ENCODE peak calls at places on chromosomes 7 and 10, in nine cellular contexts. One of them, this sample, is unnamed.
A peak's percentile ranks its signal among the peaks of the same experiment; 100 is the strongest.

GRCh38 chr10:109664554-109664953 is 258.8 kb downstream of the XPNPEP1 start:
- DNase-seq in body of pancreas: no peak
- DNase-seq in IMR-90: no peak
- DNase-seq in HCT116: no peak
- DNase-seq in RWPE2: no peak
- DNase-seq in heart left ventricle: no peak
- DNase-seq in endodermal cell: no peak
- DNase-seq in left ventricle myocardium inferior: no peak
- DNase-seq in SK-N-SH: no peak
- DNase-seq in this sample: no peak

GRCh38 chr10:5611899-5612680 is 54.3 kb downstream of the ASB13 start:
- DNase-seq in HCT116: no peak
- DNase-seq in endodermal cell: no peak
- DNase-seq in IMR-90: no peak
- DNase-seq in heart left ventricle: no peak
- DNase-seq in body of pancreas: no peak
- DNase-seq in SK-N-SH: no peak
- DNase-seq in left ventricle myocardium inferior: no peak
- DNase-seq in RWPE2: no peak
- DNase-seq in this sample: no peak

GRCh38 chr10:34523017-34523767 is 291.9 kb downstream of the PARD3 start:
- DNase-seq in SK-N-SH: no peak
- DNase-seq in IMR-90: peak; percentile 52
- DNase-seq in left ventricle myocardium inferior: no peak
- DNase-seq in HCT116: no peak
- DNase-seq in heart left ventricle: no peak
- DNase-seq in body of pancreas: no peak
- DNase-seq in endodermal cell: no peak
- DNase-seq in RWPE2: no peak
- DNase-seq in this sample: no peak

GRCh38 chr10:22473459-22473858 is 128.2 kb downstream of the SPAG6 start:
- DNase-seq in left ventricle myocardium inferior: no peak
- DNase-seq in SK-N-SH: no peak
- DNase-seq in HCT116: no peak
- DNase-seq in body of pancreas: no peak
- DNase-seq in heart left ventricle: no peak
- DNase-seq in endodermal cell: no peak
- DNase-seq in IMR-90: no peak
- DNase-seq in RWPE2: no peak
- DNase-seq in this sample: no peak

GRCh38 chr10:11795101-11795920 is 27.8 kb upstream of the PROSER2 start:
- DNase-seq in left ventricle myocardium inferior: no peak
- DNase-seq in RWPE2: no peak
- DNase-seq in body of pancreas: no peak
- DNase-seq in HCT116: no peak
- DNase-seq in endodermal cell: no peak
- DNase-seq in SK-N-SH: no peak
- DNase-seq in heart left ventricle: no peak
- DNase-seq in IMR-90: no peak
- DNase-seq in this sample: no peak

GRCh38 chr10:93073539-93074136 is at the start of gene CYP26A1:
- DNase-seq in SK-N-SH: peak; percentile 64
- DNase-seq in RWPE2: no peak
- DNase-seq in IMR-90: no peak
- DNase-seq in endodermal cell: peak; percentile 93
- DNase-seq in left ventricle myocardium inferior: no peak
- DNase-seq in HCT116: no peak
- DNase-seq in body of pancreas: no peak
- DNase-seq in heart left ventricle: no peak
- DNase-seq in this sample: no peak

GRCh38 chr7:119630570-119630969 is 642.4 kb upstream of the KCND2 start:
- DNase-seq in HCT116: no peak
- DNase-seq in heart left ventricle: no peak
- DNase-seq in IMR-90: no peak
- DNase-seq in body of pancreas: no peak
- DNase-seq in endodermal cell: no peak
- DNase-seq in SK-N-SH: no peak
- DNase-seq in RWPE2: no peak
- DNase-seq in left ventricle myocardium inferior: no peak
- DNase-seq in this sample: no peak

GRCh38 chr10:69994262-69994661 is 58.4 kb upstream of the MACROH2A2 start:
- DNase-seq in RWPE2: no peak
- DNase-seq in IMR-90: peak; percentile 59
- DNase-seq in heart left ventricle: peak; percentile 30
- DNase-seq in SK-N-SH: peak; percentile 75
- DNase-seq in body of pancreas: peak; percentile 17
- DNase-seq in left ventricle myocardium inferior: peak; percentile 14
- DNase-seq in HCT116: peak; percentile 77
- DNase-seq in endodermal cell: peak; percentile 73
- DNase-seq in this sample: no peak

GRCh38 chr7:139340808-139341057 is 404 bp upstream of the FMC1 start:
- DNase-seq in left ventricle myocardium inferior: no peak
- DNase-seq in SK-N-SH: no peak
- DNase-seq in IMR-90: no peak
- DNase-seq in RWPE2: peak; percentile 85
- DNase-seq in body of pancreas: no peak
- DNase-seq in heart left ventricle: no peak
- DNase-seq in HCT116: no peak
- DNase-seq in endodermal cell: no peak
- DNase-seq in this sample: no peak

GRCh38 chr7:1091019-1091643 is 3.2 kb downstream of the GPER1 start:
- DNase-seq in body of pancreas: no peak
- DNase-seq in RWPE2: no peak
- DNase-seq in SK-N-SH: no peak
- DNase-seq in IMR-90: peak; percentile 55
- DNase-seq in endodermal cell: no peak
- DNase-seq in left ventricle myocardium inferior: no peak
- DNase-seq in heart left ventricle: no peak
- DNase-seq in HCT116: no peak
- DNase-seq in this sample: no peak

GRCh38 chr10:129704225-129704624 is 237.2 kb downstream of the MGMT start:
- DNase-seq in IMR-90: no peak
- DNase-seq in heart left ventricle: no peak
- DNase-seq in endodermal cell: peak; percentile 45
- DNase-seq in body of pancreas: no peak
- DNase-seq in HCT116: no peak
- DNase-seq in SK-N-SH: no peak
- DNase-seq in left ventricle myocardium inferior: no peak
- DNase-seq in RWPE2: no peak
- DNase-seq in this sample: no peak

GRCh38 chr7:68511281-68511680 is 1087.0 kb upstream of the AUTS2 start:
- DNase-seq in heart left ventricle: no peak
- DNase-seq in body of pancreas: no peak
- DNase-seq in HCT116: no peak
- DNase-seq in SK-N-SH: peak; percentile 59
- DNase-seq in RWPE2: no peak
- DNase-seq in endodermal cell: peak; percentile 63
- DNase-seq in IMR-90: no peak
- DNase-seq in left ventricle myocardium inferior: no peak
- DNase-seq in this sample: no peak

GRCh38 chr7:156095908-156096539 is 283.8 kb upstream of the SHH start:
- DNase-seq in left ventricle myocardium inferior: no peak
- DNase-seq in SK-N-SH: no peak
- DNase-seq in body of pancreas: no peak
- DNase-seq in IMR-90: no peak
- DNase-seq in heart left ventricle: no peak
- DNase-seq in HCT116: no peak
- DNase-seq in RWPE2: no peak
- DNase-seq in endodermal cell: peak; percentile 15
- DNase-seq in this sample: no peak

GRCh38 chr7:96311967-96312366 is 9.9 kb downstream of the SLC25A13 start:
- DNase-seq in IMR-90: peak; percentile 35
- DNase-seq in SK-N-SH: no peak
- DNase-seq in HCT116: no peak
- DNase-seq in heart left ventricle: peak; percentile 29
- DNase-seq in endodermal cell: no peak
- DNase-seq in RWPE2: no peak
- DNase-seq in left ventricle myocardium inferior: peak; percentile 37
- DNase-seq in body of pancreas: peak; percentile 50
- DNase-seq in this sample: no peak

DNA sequence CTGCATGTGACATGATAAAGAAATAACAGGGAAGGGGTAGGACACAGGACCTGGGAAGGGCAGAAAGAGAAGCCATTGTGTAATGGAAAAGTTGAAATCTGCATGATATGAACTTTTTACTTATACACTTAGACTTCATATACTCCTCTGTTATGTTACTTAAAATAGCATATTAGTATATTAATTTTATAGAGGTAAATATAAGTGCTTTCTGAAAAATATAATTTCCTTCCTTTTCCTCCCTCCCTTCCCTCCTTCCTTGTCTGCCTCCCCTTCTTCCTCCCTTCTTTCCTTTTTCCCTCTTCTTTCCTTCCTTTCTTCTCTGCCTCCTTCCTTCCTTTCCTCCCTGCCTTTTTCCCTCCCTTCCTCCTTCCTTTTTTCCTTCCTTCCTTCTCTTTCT is 363.7 kb downstream of the CALN1 start:
- DNase-seq in endodermal cell: no peak
- DNase-seq in left ventricle myocardium inferior: no peak
- DNase-seq in SK-N-SH: no peak
- DNase-seq in IMR-90: no peak
- DNase-seq in body of pancreas: no peak
- DNase-seq in RWPE2: no peak
- DNase-seq in heart left ventricle: no peak
- DNase-seq in HCT116: no peak
- DNase-seq in this sample: no peak
- H3K9me3 ChIP-seq in endodermal cell: no peaks in the 10 kb centered on the region
- H3K9me3 ChIP-seq in left ventricle myocardium inferior: peaks cover 9% of the 10 kb centered on the region
- H3K9me3 ChIP-seq in SK-N-SH: peaks cover 6% of the 10 kb centered on the region
- H3K9me3 ChIP-seq in IMR-90: peaks cover 8% of the 10 kb centered on the region
- H3K9me3 ChIP-seq in body of pancreas: no peaks in the 10 kb centered on the region
- H3K9me3 ChIP-seq in RWPE2: no peaks in the 10 kb centered on the region
- H3K9me3 ChIP-seq in heart left ventricle: no peaks in the 10 kb centered on the region
- H3K9me3 ChIP-seq in HCT116: no peaks in the 10 kb centered on the region
- H3K9me3 ChIP-seq in this sample: no peaks in the 10 kb centered on the region

GRCh38 chr7:13047061-13047460 is 359.6 kb downstream of the ARL4A start:
- DNase-seq in endodermal cell: no peak
- DNase-seq in IMR-90: no peak
- DNase-seq in heart left ventricle: no peak
- DNase-seq in SK-N-SH: no peak
- DNase-seq in body of pancreas: no peak
- DNase-seq in RWPE2: no peak
- DNase-seq in HCT116: no peak
- DNase-seq in left ventricle myocardium inferior: no peak
- DNase-seq in this sample: no peak
- H3K27ac ChIP-seq in endodermal cell: no peak overlapping the region
- H3K27ac ChIP-seq in IMR-90: peak overlapping the region; percentile 83
- H3K27ac ChIP-seq in heart left ventricle: no peak overlapping the region
- H3K27ac ChIP-seq in SK-N-SH: no peak overlapping the region
- H3K27ac ChIP-seq in body of pancreas: no peak overlapping the region
- H3K27ac ChIP-seq in RWPE2: no peak overlapping the region
- H3K27ac ChIP-seq in HCT116: no peak overlapping the region
- H3K27ac ChIP-seq in left ventricle myocardium inferior: no peak overlapping the region
- H3K27ac ChIP-seq in this sample: no peak overlapping the region

DNA sequence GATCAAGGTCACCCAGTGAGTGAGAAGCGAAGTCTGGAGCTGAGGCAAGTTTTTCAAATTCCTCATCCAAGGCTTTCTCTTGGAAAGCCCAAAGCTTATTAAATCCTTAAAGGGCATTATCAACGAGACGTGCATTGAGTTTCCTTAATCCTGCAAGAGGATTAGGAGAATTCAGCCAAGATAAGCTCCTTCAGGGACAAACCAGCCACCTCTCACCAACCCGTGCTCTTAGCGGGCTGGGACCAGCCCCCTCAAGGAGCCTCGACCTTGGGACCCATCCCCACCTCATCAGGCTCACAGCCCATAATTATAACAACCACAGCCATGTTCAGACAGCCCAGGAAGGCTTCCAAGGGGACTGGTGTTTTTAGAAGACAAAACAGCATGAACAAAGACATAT is 12.0 kb upstream of the SLC29A4 start:
- DNase-seq in body of pancreas: no peak
- DNase-seq in endodermal cell: no peak
- DNase-seq in left ventricle myocardium inferior: no peak
- DNase-seq in heart left ventricle: no peak
- DNase-seq in HCT116: no peak
- DNase-seq in SK-N-SH: no peak
- DNase-seq in RWPE2: no peak
- DNase-seq in IMR-90: no peak
- DNase-seq in this sample: no peak
- H3K36me3 ChIP-seq in body of pancreas: no peaks in the 10 kb centered on the region
- H3K36me3 ChIP-seq in endodermal cell: no peaks in the 10 kb centered on the region
- H3K36me3 ChIP-seq in left ventricle myocardium inferior: no peaks in the 10 kb centered on the region
- H3K36me3 ChIP-seq in heart left ventricle: no peaks in the 10 kb centered on the region
- H3K36me3 ChIP-seq in HCT116: no peaks in the 10 kb centered on the region
- H3K36me3 ChIP-seq in SK-N-SH: no peaks in the 10 kb centered on the region
- H3K36me3 ChIP-seq in RWPE2: no peaks in the 10 kb centered on the region
- H3K36me3 ChIP-seq in IMR-90: no peaks in the 10 kb centered on the region
- H3K36me3 ChIP-seq in this sample: no peaks in the 10 kb centered on the region

DNA sequence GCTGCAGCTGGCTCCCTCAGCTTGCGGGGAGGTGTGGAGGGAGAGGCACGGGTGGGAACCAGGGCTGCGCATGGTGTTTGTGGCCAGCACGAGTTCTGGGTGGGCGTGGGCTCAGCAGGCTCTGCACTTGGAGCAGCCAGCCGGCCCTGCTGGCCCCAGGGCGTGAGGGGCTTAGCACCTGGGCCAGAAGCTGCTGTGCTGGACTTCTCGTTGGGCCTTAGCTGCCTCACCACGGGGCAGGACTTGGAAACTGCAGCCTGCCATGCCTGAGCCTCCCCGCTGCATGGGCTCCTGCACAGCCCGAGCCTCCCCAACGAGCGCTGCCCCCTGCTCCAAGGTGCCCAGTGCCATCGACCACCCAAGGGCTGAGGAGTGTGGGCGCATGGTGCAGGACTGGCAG is 120.1 kb downstream of the ZNF248 start:
- DNase-seq in HCT116: no peak
- DNase-seq in IMR-90: no peak
- DNase-seq in endodermal cell: no peak
- DNase-seq in heart left ventricle: no peak
- DNase-seq in left ventricle myocardium inferior: no peak
- DNase-seq in RWPE2: no peak
- DNase-seq in body of pancreas: no peak
- DNase-seq in SK-N-SH: no peak
- DNase-seq in this sample: no peak
- H3K9me3 ChIP-seq in HCT116: no peaks in the 10 kb centered on the region
- H3K9me3 ChIP-seq in IMR-90: peaks cover 20% of the 10 kb centered on the region
- H3K9me3 ChIP-seq in endodermal cell: peaks cover 54% of the 10 kb centered on the region
- H3K9me3 ChIP-seq in heart left ventricle: no peaks in the 10 kb centered on the region
- H3K9me3 ChIP-seq in left ventricle myocardium inferior: no peaks in the 10 kb centered on the region
- H3K9me3 ChIP-seq in RWPE2: no peaks in the 10 kb centered on the region
- H3K9me3 ChIP-seq in body of pancreas: no peaks in the 10 kb centered on the region
- H3K9me3 ChIP-seq in SK-N-SH: no peaks in the 10 kb centered on the region
- H3K9me3 ChIP-seq in this sample: no peaks in the 10 kb centered on the region